ENCODE peak calls at places on chromosomes 13 and 19, in ten cellular contexts. I is suprapubic skin, Z is HFF-Myc, Q is lung, B is transverse colon, L is heart left ventricle, F is astrocyte of the spinal cord, P is Karpas-422, U is cardiac muscle cell, C is breast epithelium. J is an unnamed sample.

GRCh38 chr13:25752957-25753540 is 298.8 kb downstream of the SHISA2 start:
- DNase-seq in I (no peak), Q (peak), L (peak), F (peak), Z (peak), U (no peak), P (no peak), B (peak), C (no peak), J (peak)

GRCh38 chr13:94177041-94177440 is 302.4 kb downstream of the DCT start:
- DNase-seq in B (no peak), U (no peak), Q (no peak), L (no peak), Z (no peak), P (no peak), I (no peak), F (no peak), C (no peak), J (no peak)

GRCh38 chr19:47280183-47280797 is 5.6 kb downstream of the INAFM1 start:
- DNase-seq in B (peak), P (peak), U (no peak), F (no peak), C (no peak), Q (no peak), Z (no peak), I (no peak), L (no peak), J (no peak)

GRCh38 chr19:13979224-13979623 is 26.9 kb downstream of the RFX1 start:
- DNase-seq in U (no peak), P (peak), Q (no peak), C (no peak), L (no peak), I (no peak), B (no peak), Z (no peak), F (no peak), J (no peak)

GRCh38 chr19:21164541-21164940 is 22.7 kb downstream of the ZNF431 start:
- DNase-seq in F (no peak), B (no peak), L (no peak), Z (no peak), U (no peak), P (no peak), I (no peak), C (no peak), Q (no peak), J (no peak)

GRCh38 chr19:8042900-8043299 is 9.7 kb upstream of the CCL25 start:
- DNase-seq in I (no peak), Z (no peak), Q (no peak), U (no peak), P (no peak), C (no peak), B (no peak), F (no peak), L (no peak), J (no peak)

GRCh38 chr13:60009300-60010248 is 154.2 kb downstream of the DIAPH3 start:
- DNase-seq in I (no peak), F (no peak), U (no peak), P (no peak), C (no peak), Q (no peak), B (peak), Z (no peak), L (no peak), J (no peak)

GRCh38 chr19:22832031-22832762 is at the start of gene ZNF723:
- DNase-seq in F (no peak), U (no peak), B (no peak), L (no peak), Q (no peak), Z (no peak), C (no peak), P (no peak), I (peak), J (no peak)

GRCh38 chr13:51341804-51342203 is 2.3 kb downstream of the SERPINE3 start:
- DNase-seq in Q (no peak), C (no peak), F (no peak), Z (no peak), B (no peak), P (no peak), I (no peak), U (no peak), L (no peak), J (no peak)

GRCh38 chr13:87123987-87124784 is 547.0 kb upstream of the SLITRK5 start:
- DNase-seq in B (no peak), C (no peak), L (peak), P (no peak), I (no peak), U (peak), F (peak), Z (peak), Q (no peak), J (peak)

GRCh38 chr13:75368167-75368566 is 113.8 kb downstream of the TBC1D4 start:
- DNase-seq in L (no peak), P (no peak), F (peak), U (no peak), I (no peak), Q (no peak), B (no peak), C (no peak), Z (no peak), J (peak)

GRCh38 chr19:55579766-55580621 is 654 bp downstream of the ZNF579 start:
- DNase-seq in Z (no peak), I (no peak), F (peak), P (peak), B (no peak), Q (no peak), C (no peak), U (peak), L (peak), J (no peak)

GRCh38 chr19:17931532-17932191 is 1.2 kb upstream of the CCDC124 start:
- DNase-seq in C (no peak), F (no peak), I (no peak), B (no peak), L (no peak), U (peak), P (peak), Q (no peak), Z (no peak), J (no peak)

GRCh38 chr13:79678100-79678499 is 197.1 kb downstream of the NDFIP2 start:
- DNase-seq in Z (no peak), I (no peak), Q (no peak), F (peak), C (no peak), U (no peak), P (no peak), L (no peak), B (no peak), J (no peak)

GRCh38 chr19:53867225-53868090 is at the start of gene MYADM:
- DNase-seq in B (peak), C (peak), I (peak), L (peak), F (peak), Q (peak), Z (peak), U (peak), P (peak), J (peak)

GRCh38 chr13:72544042-72544441 is 183.4 kb downstream of the MZT1 start:
- DNase-seq in F (no peak), I (no peak), C (no peak), Z (no peak), U (no peak), B (no peak), Q (no peak), P (no peak), L (no peak), J (no peak)

GRCh38 chr19:6312018-6312417 is 21.4 kb downstream of the ACER1 start:
- DNase-seq in Z (no peak), L (no peak), I (no peak), U (no peak), C (no peak), Q (no peak), F (no peak), P (no peak), B (no peak), J (no peak)

GRCh38 chr19:49364083-49364687 is 508 bp downstream of the DKKL1 start:
- DNase-seq in Z (no peak), L (no peak), F (no peak), Q (no peak), B (no peak), C (no peak), P (no peak), I (no peak), U (no peak), J (no peak)
- H3K4me3 ChIP-seq in Z (no peak), L (peak), F (peak), Q (no peak), B (no peak), C (peak), P (no peak), I (peak), U (peak), J (peak)

GRCh38 chr13:40971321-40971720 is 47.8 kb downstream of the ELF1 start:
- DNase-seq in P (no peak), L (no peak), I (no peak), Z (no peak), U (no peak), B (no peak), C (no peak), F (no peak), Q (no peak), J (no peak)
- H3K4me3 ChIP-seq in P (no peak), L (no peak), I (no peak), Z (no peak), U (no peak), B (no peak), C (no peak), F (no peak), Q (no peak), J (no peak)

GRCh38 chr13:50129923-50130685 is 114.9 kb downstream of the KCNRG start:
- DNase-seq in I (no peak), B (peak), Z (no peak), F (peak), Q (no peak), C (no peak), P (peak), U (peak), L (peak), J (no peak)
- H3K4me3 ChIP-seq in I (peak), B (peak), Z (peak), F (peak), Q (peak), C (peak), P (peak), U (peak), L (peak), J (peak)

DNA sequence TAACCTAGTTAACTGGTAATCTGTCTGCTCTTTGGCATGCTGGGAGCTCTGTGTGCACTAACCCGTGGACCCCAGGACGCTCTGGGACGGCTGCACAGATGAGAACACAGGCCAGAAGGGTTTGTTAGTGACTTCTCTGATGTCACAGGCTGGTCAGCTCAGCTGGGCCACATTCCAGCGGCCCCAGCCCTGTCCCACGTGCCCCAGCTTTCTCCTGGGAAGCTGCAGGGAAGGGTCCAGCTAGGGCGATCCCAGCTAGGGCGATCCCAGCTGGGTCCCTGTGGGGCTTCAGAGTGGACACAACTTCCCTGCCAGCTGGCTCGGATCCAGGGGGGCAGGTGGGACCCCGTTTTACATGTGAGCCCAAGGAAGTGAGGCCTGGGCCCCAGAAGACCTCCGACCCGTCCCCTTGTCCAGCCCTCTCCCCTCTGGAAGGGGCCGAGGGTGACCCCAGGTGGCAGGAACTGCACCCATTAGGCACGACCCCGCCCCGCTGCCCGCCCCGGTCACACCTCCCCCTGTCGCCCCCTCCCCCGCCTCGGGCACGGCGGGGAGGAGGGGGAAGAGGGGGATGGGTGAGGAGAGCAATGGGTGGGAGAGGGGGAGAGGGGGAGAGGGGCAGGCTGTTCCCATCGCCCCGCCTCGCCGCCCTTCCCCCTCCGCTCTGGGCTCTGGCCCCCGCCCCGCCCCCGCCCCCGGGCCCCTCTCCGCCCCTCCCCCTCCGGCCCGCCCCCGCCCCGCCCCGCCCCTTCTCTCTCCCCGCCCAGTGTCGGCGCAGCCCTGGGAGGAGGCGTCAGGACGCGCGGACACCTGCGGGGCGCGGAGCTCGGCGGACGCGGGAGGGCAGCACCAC is 75.2 kb upstream of the MCF2L start:
- DNase-seq in F (no peak), C (no peak), U (peak), Q (no peak), L (peak), Z (no peak), P (peak), B (peak), I (no peak), J (no peak)
- H3K4me3 ChIP-seq in F (peak), C (peak), U (peak), Q (no peak), L (peak), Z (no peak), P (peak), B (no peak), I (peak), J (peak)

DNA sequence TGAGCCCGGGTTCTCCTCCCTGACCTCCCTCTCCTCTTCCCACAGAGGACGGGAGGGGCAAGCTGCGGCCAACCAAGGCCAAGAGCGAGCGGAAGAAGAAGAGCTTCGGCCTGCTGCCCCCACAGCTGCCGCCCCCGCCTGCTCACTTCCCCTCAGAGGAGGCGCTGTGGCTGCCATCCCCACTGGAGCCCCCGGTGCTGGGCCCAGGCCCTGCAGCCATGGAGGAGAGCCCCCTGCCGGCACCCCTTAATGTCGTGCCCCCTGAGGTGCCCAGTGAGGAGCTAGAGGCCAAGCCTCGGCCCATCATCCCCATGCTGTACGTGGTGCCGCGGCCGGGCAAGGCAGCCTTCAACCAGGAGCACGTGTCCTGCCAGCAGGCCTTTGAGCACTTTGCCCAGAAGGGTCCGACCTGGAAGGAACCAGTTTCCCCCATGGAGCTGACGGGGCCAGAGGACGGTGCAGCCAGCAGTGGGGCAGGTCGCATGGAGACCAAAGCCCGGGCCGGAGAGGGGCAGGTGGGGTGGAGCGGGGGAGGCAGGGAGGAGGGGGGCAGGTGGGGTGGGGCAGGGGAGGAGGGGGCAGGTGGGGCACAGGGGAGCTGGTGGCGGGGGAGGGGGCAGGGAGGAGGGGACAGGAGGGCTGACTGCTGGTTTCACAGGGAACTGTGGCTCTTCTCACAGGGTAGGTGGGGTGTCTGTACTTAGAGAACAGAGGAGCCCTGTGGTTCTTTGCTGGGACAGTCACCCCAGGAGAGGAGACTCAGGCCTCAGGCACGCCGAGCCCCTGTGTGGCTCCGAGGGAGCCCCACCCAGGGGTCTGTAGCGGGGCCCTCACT is 162.3 kb downstream of the KDM4B start:
- DNase-seq in I (no peak), P (peak), C (no peak), Q (no peak), Z (no peak), F (no peak), L (no peak), U (no peak), B (peak), J (no peak)
- H3K4me3 ChIP-seq in I (no peak), P (peak), C (no peak), Q (no peak), Z (no peak), F (no peak), L (no peak), U (no peak), B (no peak), J (no peak)

DNA sequence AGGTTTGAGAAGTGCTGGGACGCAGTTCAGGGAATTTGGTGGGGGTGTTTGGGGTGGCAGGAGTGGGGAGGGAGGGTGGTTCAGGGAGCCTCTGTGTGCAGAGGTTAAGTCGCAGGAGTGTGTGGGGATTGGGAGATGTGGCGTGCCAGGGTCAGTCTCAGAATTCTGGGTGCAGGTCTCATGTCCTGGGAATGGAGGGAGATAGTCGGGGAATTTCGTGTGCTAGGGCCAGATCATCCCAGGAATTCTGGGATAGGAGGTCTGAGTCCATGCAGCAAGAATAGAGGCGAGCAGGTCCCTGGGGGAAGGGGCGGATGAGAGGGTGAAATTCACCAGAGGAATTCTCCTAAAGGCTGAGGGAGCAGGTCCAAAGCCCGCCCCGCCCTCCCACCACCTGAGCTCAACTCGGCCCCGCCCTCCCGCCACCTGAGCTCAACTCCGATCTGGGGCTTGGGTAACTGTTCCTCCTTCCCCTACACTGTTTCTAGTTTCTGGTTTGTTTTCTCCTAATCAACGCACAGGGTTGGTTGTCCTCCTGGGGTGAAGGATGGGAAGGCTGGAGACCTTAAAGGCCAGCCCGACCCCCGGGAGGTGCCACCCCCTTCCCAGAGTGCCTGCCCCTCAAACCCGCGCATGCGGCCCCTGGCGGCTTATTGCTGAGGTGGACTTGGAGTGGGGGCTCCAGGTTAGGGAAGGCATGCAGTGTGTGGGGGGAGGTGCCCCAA is 15.2 kb downstream of the KCNC3 start:
- DNase-seq in U (peak), P (peak), B (no peak), Z (no peak), C (no peak), I (no peak), L (no peak), Q (no peak), F (no peak), J (no peak)
- H3K4me3 ChIP-seq in U (peak), P (no peak), B (no peak), Z (no peak), C (no peak), I (no peak), L (no peak), Q (no peak), F (no peak), J (no peak)

GRCh38 chr19:1360818-1361461 is 22.8 kb upstream of the NDUFS7 start:
- DNase-seq in B (peak), Z (peak), U (no peak), L (peak), Q (peak), P (no peak), C (no peak), F (peak), I (no peak), J (peak)
- H3K4me3 ChIP-seq in B (no peak), Z (peak), U (no peak), L (peak), Q (no peak), P (no peak), C (peak), F (peak), I (peak), J (peak)

GRCh38 chr13:47904239-47904638 is 96.8 kb downstream of the SUCLA2 start:
- DNase-seq in L (no peak), C (no peak), Q (no peak), U (no peak), I (no peak), F (no peak), Z (no peak), P (peak), B (no peak), J (no peak)
- H3K4me3 ChIP-seq in L (no peak), C (peak), Q (no peak), U (no peak), I (no peak), F (no peak), Z (no peak), P (peak), B (no peak), J (no peak)